ENCODE peak calls at places on chromosomes 11 and 22, in ten cellular contexts. N, V, Q, F, J, O, R, E, X and L are unnamed samples.
A peak's percentile ranks its signal among the peaks of the same experiment; 100 is the strongest.

GRCh38 chr11:64131657-64132387 is 34.1 kb downstream of the MACROD1 start:
- DNase-seq in N (no peak), V (no peak), Q (no peak), F (no peak), J (no peak), O (no peak), R (no peak), E (no peak), X (no peak), L (no peak)

GRCh38 chr22:35984183-35984710 is 44.4 kb downstream of the RBFOX2 start:
- DNase-seq in N (no peak), V (no peak), Q (no peak), F (no peak), J (no peak), O (no peak), R (no peak), E (no peak), X (no peak), L (no peak)

GRCh38 chr11:11567862-11568650 is 53.7 kb downstream of the GALNT18 start:
- DNase-seq in N (no peak), V (peak; percentile 22), Q (no peak), F (no peak), J (no peak), O (no peak), R (no peak), E (no peak), X (no peak), L (no peak)

GRCh38 chr11:132620423-132620822 is 911.9 kb downstream of the OPCML start:
- DNase-seq in N (no peak), V (no peak), Q (no peak), F (no peak), J (no peak), O (no peak), R (no peak), E (no peak), X (no peak), L (no peak)

GRCh38 chr22:48961705-48962104 is 866.0 kb downstream of the BRD1 start:
- DNase-seq in N (no peak), V (no peak), Q (no peak), F (no peak), J (no peak), O (no peak), R (no peak), E (no peak), X (no peak), L (no peak)

GRCh38 chr11:116446048-116446399 is 326.8 kb downstream of the BUD13 start:
- DNase-seq in N (no peak), V (no peak), Q (no peak), F (no peak), J (no peak), O (no peak), R (no peak), E (no peak), X (no peak), L (no peak)

GRCh38 chr22:39128508-39128907 is 24.0 kb downstream of the CBX7 start:
- DNase-seq in N (no peak), V (no peak), Q (no peak), F (no peak), J (no peak), O (no peak), R (no peak), E (peak; percentile 56), X (no peak), L (no peak)

GRCh38 chr22:19567383-19568009 is 43.3 kb upstream of the CLDN5 start:
- DNase-seq in N (no peak), V (no peak), Q (no peak), F (peak; percentile 65), J (no peak), O (no peak), R (no peak), E (no peak), X (no peak), L (no peak)

GRCh38 chr22:20777420-20778177 is 3.7 kb downstream of the SERPIND1 start:
- DNase-seq in N (no peak), V (peak; percentile 70), Q (no peak), F (peak; percentile 67), J (no peak), O (peak; percentile 98), R (no peak), E (no peak), X (no peak), L (no peak)

GRCh38 chr11:57515332-57516060 is at the start of gene SLC43A1:
- DNase-seq in N (peak; percentile 33), V (no peak), Q (peak; percentile 80), F (peak; percentile 69), J (peak; percentile 77), O (peak; percentile 81), R (peak; percentile 77), E (peak; percentile 85), X (peak; percentile 61), L (peak; percentile 43)

GRCh38 chr11:104073950-104074349 is 37.5 kb downstream of the DDI1 start:
- DNase-seq in N (no peak), V (no peak), Q (no peak), F (no peak), J (no peak), O (no peak), R (no peak), E (no peak), X (no peak), L (no peak)

GRCh38 chr11:14144905-14145304 is 182.4 kb downstream of the SPON1 start:
- DNase-seq in N (no peak), V (no peak), Q (no peak), F (no peak), J (no peak), O (no peak), R (no peak), E (no peak), X (no peak), L (no peak)

GRCh38 chr11:118705111-118705741 is 25.8 kb upstream of the TREH start:
- DNase-seq in N (peak; percentile 56), V (no peak), Q (no peak), F (no peak), J (peak; percentile 63), O (no peak), R (no peak), E (no peak), X (no peak), L (no peak)

DNA sequence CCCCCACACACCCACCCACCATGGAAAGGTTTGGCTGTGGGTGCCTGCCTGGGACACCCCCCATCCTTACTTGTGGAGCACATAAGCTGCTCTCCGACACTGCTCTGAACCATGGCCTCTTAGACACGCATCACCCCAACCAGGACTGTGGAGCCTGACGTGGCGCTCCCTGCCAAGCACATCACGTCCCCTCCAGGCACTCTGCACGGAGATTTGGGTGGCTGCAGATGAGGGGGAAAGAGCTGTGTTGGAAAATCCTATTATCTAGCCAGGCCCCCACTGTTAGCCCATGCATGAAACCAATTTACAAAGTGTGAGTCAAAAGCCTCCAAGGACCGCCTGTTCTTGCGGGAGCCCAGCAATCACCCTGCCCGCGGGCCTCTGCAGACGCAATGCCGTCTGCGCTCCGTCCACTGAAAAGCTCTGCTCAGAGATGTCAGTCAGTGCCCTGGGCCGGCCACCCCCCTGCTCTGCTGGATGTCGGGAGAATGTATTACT is 163.4 kb upstream of the NECTIN1 start:
- DNase-seq in N (no peak), V (no peak), Q (no peak), F (no peak), J (no peak), O (no peak), R (no peak), E (peak; percentile 64), X (no peak), L (no peak)
- TF ChIP-seq CTCF in N (no peak), V (no peak), Q (no peak), F (no peak), J (no peak), O (no peak), R (no peak), E (no peak), X (no peak), L (no peak)

DNA sequence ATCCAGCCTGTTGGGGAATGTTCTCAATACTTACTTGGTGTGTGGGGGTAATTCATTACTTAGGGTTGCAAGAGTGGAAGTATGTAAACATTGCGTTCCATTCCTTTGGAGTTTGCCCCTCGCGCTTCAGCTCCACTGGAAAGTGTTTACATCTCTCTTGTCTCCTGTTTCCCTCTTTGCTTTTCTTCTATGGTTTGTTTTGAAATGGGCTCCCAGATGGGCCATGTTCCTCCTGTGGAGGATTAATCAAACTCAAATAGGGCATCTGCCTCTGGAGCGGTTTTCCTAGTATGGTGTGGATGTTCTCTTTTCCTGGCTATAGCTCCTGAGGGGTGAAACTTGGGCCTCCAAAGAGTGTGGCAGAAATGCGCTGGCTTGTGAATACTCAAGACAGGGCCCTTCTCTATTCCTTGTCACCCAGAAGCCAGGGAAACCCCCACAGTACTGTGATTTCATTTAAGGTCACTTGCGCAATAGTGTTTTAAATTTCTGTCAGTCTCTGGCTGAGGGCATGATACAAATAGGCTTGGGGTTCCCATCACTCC is 51.9 kb downstream of the CD44 start:
- DNase-seq in N (no peak), V (no peak), Q (no peak), F (no peak), J (no peak), O (no peak), R (no peak), E (no peak), X (no peak), L (no peak)
- TF ChIP-seq POLR2A in N (no peak), V (no peak), Q (no peak), F (no peak), J (no peak), O (no peak), R (no peak), E (no peak), X (no peak), L (no peak)

GRCh38 chr11:59142530-59143507 is at the start of gene FAM111A:
- DNase-seq in N (peak; percentile 89), V (peak; percentile 83), Q (peak; percentile 87), F (peak; percentile 91), J (peak; percentile 92), O (peak; percentile 69), R (peak; percentile 79), E (peak; percentile 97), X (peak; percentile 69), L (peak; percentile 64)
- TF ChIP-seq CTCF in N (no peak), V (no peak), Q (no peak), F (peak; percentile 47), J (peak; percentile 26), O (peak; percentile 46), R (no peak), E (no peak), X (no peak), L (no peak)

GRCh38 chr11:65849366-65849765 is 8.6 kb downstream of the CFL1 start:
- DNase-seq in N (no peak), V (no peak), Q (no peak), F (no peak), J (no peak), O (no peak), R (no peak), E (no peak), X (no peak), L (no peak)

GRCh38 chr11:65851811-65852507 is 6.0 kb downstream of the CFL1 start:
- DNase-seq in N (no peak), V (no peak), Q (no peak), F (no peak), J (no peak), O (no peak), R (no peak), E (no peak), X (no peak), L (no peak)

GRCh38 chr11:65851083-65851579 is 6.8 kb downstream of the CFL1 start:
- DNase-seq in N (no peak), V (no peak), Q (no peak), F (no peak), J (no peak), O (peak; percentile 75), R (no peak), E (no peak), X (no peak), L (no peak)

GRCh38 chr11:65849771-65850216 is 8.2 kb downstream of the CFL1 start:
- DNase-seq in N (no peak), V (no peak), Q (no peak), F (no peak), J (no peak), O (no peak), R (no peak), E (no peak), X (no peak), L (no peak)

GRCh38 chr11:65850217-65851082 is 7.5 kb downstream of the CFL1 start:
- DNase-seq in N (no peak), V (no peak), Q (no peak), F (no peak), J (no peak), O (no peak), R (no peak), E (no peak), X (no peak), L (no peak)
- TF ChIP-seq POLR2A in N (no peak), V (no peak), Q (no peak), F (no peak), J (no peak), O (no peak), R (no peak), E (no peak), X (no peak), L (no peak)